ENCODE peak calls at places on chromosomes 16 and 17, in seven cellular contexts. W, H, J, Z, S, U and X are unnamed samples. For H3K27me3, the result is how much of the 10 kb centered on the place peaks cover.

GRCh38 chr17:82985973-82986372 is 93.4 kb upstream of the METRNL start:
- DNase-seq in W (peak), H (no peak), J (peak), Z (peak), S (no peak), U (peak), X (no peak)

GRCh38 chr17:56171186-56171959 is 18.1 kb downstream of the ANKFN1 start:
- DNase-seq in W (no peak), H (no peak), J (no peak), Z (no peak), S (no peak), U (peak), X (no peak)

GRCh38 chr16:6081320-6081976 is 983.9 kb upstream of the EEF2KMT start:
- DNase-seq in W (peak), H (no peak), J (no peak), Z (peak), S (no peak), U (peak), X (no peak)

GRCh38 chr17:61670691-61671090 is 79.7 kb upstream of the NACA2 start:
- DNase-seq in W (no peak), H (no peak), J (no peak), Z (no peak), S (no peak), U (no peak), X (no peak)

GRCh38 chr17:59400858-59401257 is 69.4 kb downstream of the YPEL2 start:
- DNase-seq in W (no peak), H (no peak), J (no peak), Z (no peak), S (no peak), U (no peak), X (no peak)

GRCh38 chr17:64565563-64565962 is 58.8 kb downstream of the CEP95 start:
- DNase-seq in W (no peak), H (no peak), J (no peak), Z (no peak), S (no peak), U (no peak), X (no peak)

GRCh38 chr17:14744716-14745115 is 443.8 kb downstream of the HS3ST3B1 start:
- DNase-seq in W (no peak), H (no peak), J (no peak), Z (no peak), S (no peak), U (no peak), X (no peak)

GRCh38 chr17:30554839-30555751 is 77.9 kb downstream of the GOSR1 start:
- DNase-seq in W (no peak), H (no peak), J (peak), Z (peak), S (peak), U (no peak), X (no peak)

GRCh38 chr17:12021604-12022003 is 927 bp downstream of the MAP2K4 start:
- DNase-seq in W (no peak), H (no peak), J (no peak), Z (no peak), S (no peak), U (no peak), X (no peak)

GRCh38 chr16:74991593-74992403 is 6.9 kb upstream of the WDR59 start:
- DNase-seq in W (peak), H (no peak), J (no peak), Z (no peak), S (no peak), U (no peak), X (no peak)

GRCh38 chr16:23678430-23679273 is at the start of gene PLK1:
- DNase-seq in W (peak), H (peak), J (peak), Z (peak), S (peak), U (peak), X (no peak)
- TF ChIP-seq CTCF in W (peak), H (no peak), J (no peak), Z (peak), S (no peak), U (peak), X (peak)

GRCh38 chr16:28537964-28538732 is 626 bp downstream of the NUPR1 start:
- DNase-seq in W (no peak), H (no peak), J (no peak), Z (no peak), S (peak), U (no peak), X (no peak)
- H3K4me3 ChIP-seq in W (no peak), H (peak), J (peak), Z (no peak), S (peak), U (peak), X (peak)

GRCh38 chr16:15967655-15968315 is 18.4 kb downstream of the ABCC1 start:
- DNase-seq in W (no peak), H (no peak), J (no peak), Z (no peak), S (no peak), U (no peak), X (no peak)

GRCh38 chr16:15967223-15967546 is 17.8 kb downstream of the ABCC1 start:
- DNase-seq in W (no peak), H (no peak), J (no peak), Z (no peak), S (no peak), U (peak), X (no peak)

GRCh38 chr16:15963307-15963910 is 14.0 kb downstream of the ABCC1 start:
- DNase-seq in W (no peak), H (no peak), J (no peak), Z (no peak), S (no peak), U (no peak), X (no peak)

GRCh38 chr16:15970202-15970601 is 20.8 kb downstream of the ABCC1 start:
- DNase-seq in W (no peak), H (no peak), J (no peak), Z (peak), S (no peak), U (no peak), X (no peak)

GRCh38 chr16:15966420-15967222 is 17.2 kb downstream of the ABCC1 start:
- DNase-seq in W (no peak), H (no peak), J (no peak), Z (no peak), S (no peak), U (peak), X (no peak)
- H3K27me3 ChIP-seq in W (under half), H (under half), J (under half), Z (under half), S (under half), U (under half), X (under half)

DNA sequence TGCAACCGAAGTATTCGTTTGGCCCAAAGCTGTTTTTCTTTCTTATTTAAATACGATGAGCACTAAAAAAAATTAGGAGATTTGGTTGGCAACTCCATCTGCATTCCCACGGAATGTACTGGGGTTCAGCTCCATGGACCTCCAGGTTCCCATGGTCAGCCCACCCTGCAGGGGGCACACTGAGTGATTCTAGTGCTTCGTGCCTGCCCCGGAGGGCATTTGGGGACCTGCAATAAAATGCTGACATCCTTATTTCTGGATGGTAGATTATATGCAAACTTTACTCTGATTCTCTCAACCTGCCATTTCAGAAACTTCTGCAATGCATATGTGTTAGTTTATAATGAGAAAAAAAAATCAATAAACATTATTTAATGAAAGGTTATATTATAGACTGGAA is 339.4 kb downstream of the XYLT1 start:
- DNase-seq in W (no peak), H (no peak), J (no peak), Z (peak), S (no peak), U (no peak), X (no peak)
- TF ChIP-seq CTCF in W (no peak), H (peak), J (no peak), Z (peak), S (no peak), U (no peak), X (no peak)

GRCh38 chr16:324451-325334 is 27.8 kb downstream of the AXIN1 start:
- DNase-seq in W (peak), H (no peak), J (peak), Z (peak), S (no peak), U (no peak), X (no peak)

GRCh38 chr16:321532-321931 is 31.0 kb downstream of the AXIN1 start:
- DNase-seq in W (no peak), H (no peak), J (no peak), Z (no peak), S (no peak), U (no peak), X (no peak)

GRCh38 chr16:324201-324450 is 28.4 kb downstream of the AXIN1 start:
- DNase-seq in W (no peak), H (no peak), J (no peak), Z (no peak), S (no peak), U (no peak), X (no peak)

GRCh38 chr16:322476-323143 is 29.9 kb downstream of the AXIN1 start:
- DNase-seq in W (no peak), H (no peak), J (no peak), Z (no peak), S (no peak), U (no peak), X (no peak)

DNA sequence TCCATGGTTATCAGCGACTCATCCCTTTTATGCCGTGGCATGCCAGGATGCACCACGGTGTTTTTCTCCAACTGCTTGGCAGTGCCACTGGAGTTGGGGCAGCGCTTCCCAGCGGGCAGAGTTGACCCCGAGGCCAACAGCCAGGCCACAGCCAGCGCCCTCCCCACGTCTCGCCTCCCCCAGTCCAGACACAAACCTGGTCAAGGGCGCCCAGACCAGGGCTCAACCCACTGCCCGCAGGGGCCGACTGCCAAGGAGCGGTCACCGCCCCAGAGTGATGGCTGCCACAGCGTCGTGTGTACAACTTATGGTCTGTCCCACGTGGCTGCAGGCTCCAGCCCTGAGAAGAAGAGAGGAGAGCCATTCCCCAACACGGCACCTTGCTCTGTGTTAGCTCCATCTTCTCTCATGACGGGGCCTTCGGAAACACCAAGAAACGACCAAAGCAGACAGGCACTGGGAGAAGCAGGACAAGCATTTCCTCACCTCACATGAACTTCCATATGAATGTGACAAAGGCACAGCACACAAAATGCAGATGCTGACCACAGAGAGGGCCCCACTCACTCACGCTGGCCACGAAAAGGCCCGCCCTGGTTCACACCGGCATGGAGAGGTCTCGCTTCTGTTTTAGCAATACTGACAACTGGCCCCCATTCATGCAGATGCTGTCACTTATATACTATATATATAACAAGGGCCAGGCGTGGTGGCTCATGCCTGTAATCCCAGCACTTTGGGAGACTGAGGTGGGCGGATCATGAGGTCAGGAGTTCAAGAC is 27.0 kb downstream of the AXIN1 start:
- DNase-seq in W (no peak), H (no peak), J (no peak), Z (no peak), S (no peak), U (no peak), X (no peak)
- H3K4me3 ChIP-seq in W (no peak), H (peak), J (no peak), Z (no peak), S (no peak), U (no peak), X (peak)